ENCODE peak calls at places on chromosomes 6 and 20, in nine cellular contexts. Q is adrenal gland, H is transverse colon, I is GM12864, L is NB4, C is progenitor cell of endocrine pancreas, R is upper lobe of left lung, O is cardiac muscle cell, P is AG09309. K is an unnamed sample.

GRCh38 chr20:57391439-57392129 is 388 bp downstream of the RBM38 start:
- DNase-seq in Q (no peak), H (peak), I (no peak), L (peak), C (peak), R (peak), O (no peak), P (no peak), K (peak)

GRCh38 chr6:81465859-81466258 is 286.6 kb downstream of the TENT5A start:
- DNase-seq in Q (peak), H (no peak), I (no peak), L (peak), C (no peak), R (no peak), O (peak), P (peak), K (no peak)

GRCh38 chr20:15476781-15477180 is 1096.5 kb downstream of the KIF16B start:
- DNase-seq in Q (no peak), H (no peak), I (no peak), L (no peak), C (no peak), R (no peak), O (no peak), P (no peak), K (no peak)

GRCh38 chr6:71047401-71047800 is 90.5 kb upstream of the B3GAT2 start:
- DNase-seq in Q (no peak), H (no peak), I (no peak), L (no peak), C (no peak), R (no peak), O (no peak), P (no peak), K (no peak)

GRCh38 chr6:27370391-27370790 is 18.2 kb upstream of the ZNF391 start:
- DNase-seq in Q (no peak), H (no peak), I (no peak), L (no peak), C (no peak), R (no peak), O (no peak), P (no peak), K (no peak)

GRCh38 chr20:8646026-8646425 is 422.9 kb upstream of the PLCB4 start:
- DNase-seq in Q (no peak), H (no peak), I (no peak), L (no peak), C (no peak), R (no peak), O (no peak), P (peak), K (no peak)

GRCh38 chr6:111237757-111238260 is 150.5 kb downstream of the SLC16A10 start:
- DNase-seq in Q (no peak), H (no peak), I (no peak), L (no peak), C (no peak), R (no peak), O (no peak), P (no peak), K (no peak)

GRCh38 chr20:36893801-36894200 is 17.9 kb downstream of the TLDC2 start:
- DNase-seq in Q (no peak), H (no peak), I (no peak), L (no peak), C (no peak), R (no peak), O (no peak), P (no peak), K (no peak)

GRCh38 chr20:57753332-57754164 is 43.7 kb upstream of the PMEPA1 start:
- DNase-seq in Q (no peak), H (no peak), I (no peak), L (no peak), C (peak), R (peak), O (no peak), P (no peak), K (no peak)

GRCh38 chr6:64803470-64804166 is 903.4 kb downstream of the EYS start:
- DNase-seq in Q (no peak), H (no peak), I (no peak), L (no peak), C (no peak), R (peak), O (no peak), P (no peak), K (no peak)

GRCh38 chr20:44072381-44072780 is 114.6 kb downstream of the JPH2 start:
- DNase-seq in Q (no peak), H (no peak), I (no peak), L (no peak), C (peak), R (no peak), O (no peak), P (no peak), K (no peak)

GRCh38 chr6:106705156-106705555 is 75.8 kb downstream of the QRSL1 start:
- DNase-seq in Q (no peak), H (no peak), I (no peak), L (no peak), C (no peak), R (no peak), O (no peak), P (no peak), K (no peak)

GRCh38 chr6:164854526-164854925 is 454.9 kb downstream of the C6orf118 start:
- DNase-seq in Q (no peak), H (no peak), I (no peak), L (no peak), C (no peak), R (no peak), O (no peak), P (no peak), K (no peak)

GRCh38 chr6:73586416-73586974 is 65.7 kb upstream of the EEF1A1 start:
- DNase-seq in Q (peak), H (no peak), I (no peak), L (peak), C (no peak), R (no peak), O (no peak), P (peak), K (no peak)

GRCh38 chr6:43773050-43773956 is 3.3 kb downstream of the VEGFA start:
- DNase-seq in Q (peak), H (peak), I (no peak), L (peak), C (peak), R (no peak), O (peak), P (no peak), K (peak)

GRCh38 chr6:90222724-90223198 is 73.9 kb downstream of the BACH2 start:
- DNase-seq in Q (no peak), H (no peak), I (no peak), L (no peak), C (no peak), R (no peak), O (no peak), P (no peak), K (no peak)

GRCh38 chr6:108748063-108748462 is 100.2 kb upstream of the ARMC2 start:
- DNase-seq in Q (no peak), H (no peak), I (no peak), L (no peak), C (no peak), R (no peak), O (no peak), P (peak), K (no peak)

GRCh38 chr6:108746411-108746810 is 101.8 kb upstream of the ARMC2 start:
- DNase-seq in Q (no peak), H (peak), I (no peak), L (no peak), C (no peak), R (no peak), O (no peak), P (no peak), K (no peak)

GRCh38 chr6:108748959-108749358 is 99.3 kb upstream of the ARMC2 start:
- DNase-seq in Q (no peak), H (no peak), I (no peak), L (no peak), C (no peak), R (no peak), O (no peak), P (no peak), K (no peak)

GRCh38 chr6:108745664-108746336 is 102.4 kb upstream of the ARMC2 start:
- DNase-seq in Q (no peak), H (no peak), I (no peak), L (no peak), C (no peak), R (no peak), O (no peak), P (no peak), K (no peak)

DNA sequence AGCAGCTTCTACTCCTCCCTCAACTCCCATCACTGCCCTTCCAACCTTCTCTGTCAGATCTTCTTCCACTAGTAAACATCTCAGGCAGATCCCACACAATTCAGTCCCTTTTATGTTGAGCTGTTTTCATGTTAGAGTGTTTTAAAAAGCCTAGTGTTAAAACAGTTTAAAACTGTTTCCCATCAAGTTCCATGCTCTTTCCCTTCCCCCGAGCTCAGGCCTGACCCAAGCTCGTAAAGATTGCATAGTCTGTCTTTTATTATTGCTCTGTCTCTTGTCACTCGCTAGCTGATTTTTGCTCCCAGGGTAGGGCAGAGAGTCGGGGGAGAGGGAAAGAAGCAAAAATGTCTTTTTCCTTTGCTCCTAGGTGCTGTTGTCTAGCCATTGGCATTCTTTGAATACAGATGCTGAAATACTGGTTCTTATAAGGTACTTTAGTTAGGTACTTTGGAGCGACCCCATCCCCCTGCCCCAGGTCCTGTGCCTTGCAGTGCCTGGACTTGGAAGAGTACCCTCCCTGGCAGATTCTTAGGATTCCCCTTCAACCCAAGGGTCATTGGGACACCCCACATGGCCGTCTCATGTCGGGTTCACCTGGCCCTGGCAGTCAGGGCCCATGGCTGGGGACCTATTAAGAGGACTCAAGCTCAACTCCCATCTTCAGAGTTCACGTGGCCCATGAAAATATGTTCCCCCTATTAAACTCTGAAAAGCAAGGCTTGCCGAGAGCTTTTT is 101.2 kb upstream of the ARMC2 start:
- DNase-seq in Q (no peak), H (no peak), I (no peak), L (peak), C (no peak), R (no peak), O (no peak), P (no peak), K (no peak)
- TF ChIP-seq CTCF in Q (no peak), H (no peak), I (no peak), L (no peak), C (no peak), R (no peak), O (no peak), P (no peak), K (no peak)

DNA sequence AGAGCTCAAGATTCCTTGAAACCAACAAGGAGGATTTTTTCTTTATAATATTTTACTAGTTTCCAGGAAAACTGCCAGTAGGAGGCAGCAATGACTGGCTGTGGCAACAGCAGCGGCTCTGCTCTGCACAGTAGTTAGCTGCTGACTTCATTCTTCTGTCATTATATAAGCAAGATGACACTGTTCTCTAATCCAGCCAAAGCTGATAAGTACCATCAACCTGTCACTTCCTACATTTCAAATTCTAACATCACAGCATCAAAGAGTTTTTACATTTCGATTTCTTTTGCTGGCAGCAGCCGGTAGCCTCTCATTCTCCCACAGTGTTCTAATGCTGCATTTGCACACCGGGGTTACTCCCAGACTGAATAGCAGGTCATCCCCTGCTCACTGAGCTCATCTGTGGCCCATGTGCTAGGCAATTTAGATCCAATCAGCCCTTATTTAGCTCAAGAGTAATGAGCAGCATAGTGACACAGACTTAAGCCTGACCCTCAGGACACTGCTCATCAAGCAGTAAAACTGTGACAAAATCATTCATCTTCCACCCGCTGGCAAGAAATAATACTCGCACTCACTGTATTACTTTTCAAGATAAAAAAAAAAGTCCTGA is 67.8 kb downstream of the MMS22L start:
- DNase-seq in Q (peak), H (peak), I (no peak), L (peak), C (peak), R (no peak), O (peak), P (peak), K (peak)
- TF ChIP-seq CTCF in Q (peak), H (no peak), I (peak), L (no peak), C (peak), R (no peak), O (peak), P (peak), K (no peak)

DNA sequence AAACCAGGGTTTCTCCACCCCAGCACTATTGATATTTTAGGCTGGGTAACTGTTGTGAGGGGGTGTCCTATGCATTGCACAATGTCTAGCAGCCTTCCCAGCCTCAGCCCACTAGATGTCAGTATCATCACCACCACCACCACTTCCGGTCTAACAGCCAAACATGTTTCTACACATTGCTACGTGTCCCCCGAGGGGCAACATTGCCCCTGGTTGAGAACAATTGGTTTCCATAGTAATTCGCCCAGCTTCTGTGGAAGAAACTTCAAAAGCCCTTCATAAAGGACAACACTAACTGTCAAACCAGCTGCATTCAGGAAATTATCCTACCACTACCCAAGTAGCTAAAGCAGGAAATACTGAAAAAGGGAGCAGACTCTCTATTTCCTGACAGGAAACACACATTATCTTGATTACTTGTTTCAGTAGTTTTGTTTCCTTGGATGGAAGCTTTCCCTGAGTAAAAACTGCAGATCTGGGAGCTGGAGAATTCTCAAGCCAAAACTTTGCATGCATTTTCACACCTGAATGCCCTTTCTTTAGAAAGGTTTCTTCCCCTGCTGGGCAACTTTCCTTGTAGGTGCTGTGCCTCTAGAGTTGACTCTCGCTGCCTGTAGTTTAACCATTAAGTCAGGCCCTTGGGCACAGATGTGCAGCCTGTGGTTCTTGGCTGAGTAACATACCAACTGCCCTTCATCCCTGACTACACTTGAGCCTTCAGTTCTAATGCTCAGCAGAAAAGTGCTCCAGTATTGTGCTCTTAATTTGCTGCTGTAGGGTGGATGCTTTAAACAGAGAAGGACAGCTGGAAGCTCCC is 23.6 kb downstream of the PKHD1 start:
- DNase-seq in Q (peak), H (peak), I (peak), L (peak), C (no peak), R (no peak), O (peak), P (no peak), K (peak)
- TF ChIP-seq CTCF in Q (peak), H (peak), I (peak), L (peak), C (peak), R (no peak), O (peak), P (peak), K (peak)

GRCh38 chr6:132161283-132161682 is 210.1 kb upstream of the CCN2 start:
- DNase-seq in Q (no peak), H (no peak), I (no peak), L (peak), C (no peak), R (no peak), O (peak), P (no peak), K (peak)
- TF ChIP-seq CTCF in Q (peak), H (peak), I (peak), L (peak), C (peak), R (peak), O (peak), P (peak), K (no peak)

GRCh38 chr20:62804021-62804631 is 509 bp upstream of the OGFR start:
- DNase-seq in Q (no peak), H (no peak), I (no peak), L (peak), C (no peak), R (no peak), O (no peak), P (no peak), K (peak)
- TF ChIP-seq CTCF in Q (no peak), H (peak), I (peak), L (no peak), C (no peak), R (no peak), O (no peak), P (peak), K (no peak)

DNA sequence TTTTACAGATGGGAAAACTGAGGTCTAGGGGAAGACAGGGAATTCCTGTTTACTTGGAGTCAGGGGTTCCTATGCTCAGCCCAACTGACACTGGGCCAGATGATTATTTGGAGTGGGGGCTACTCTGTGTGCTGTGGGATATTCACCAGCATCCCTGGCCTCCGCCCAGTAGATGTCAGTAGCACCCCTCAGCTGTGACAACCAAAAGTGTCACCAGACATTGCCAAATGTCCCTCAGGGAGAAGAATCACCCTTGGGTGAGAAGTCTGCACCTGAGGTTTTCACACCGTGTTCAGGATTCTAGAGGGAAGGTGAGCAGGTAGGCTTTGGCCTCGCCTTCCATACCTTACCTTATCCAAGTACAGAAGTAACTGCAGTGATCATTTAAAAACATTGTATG is 27.6 kb downstream of the CDH26 start:
- DNase-seq in Q (no peak), H (no peak), I (no peak), L (peak), C (no peak), R (no peak), O (no peak), P (no peak), K (no peak)
- TF ChIP-seq CTCF in Q (no peak), H (no peak), I (peak), L (peak), C (no peak), R (no peak), O (no peak), P (no peak), K (no peak)

DNA sequence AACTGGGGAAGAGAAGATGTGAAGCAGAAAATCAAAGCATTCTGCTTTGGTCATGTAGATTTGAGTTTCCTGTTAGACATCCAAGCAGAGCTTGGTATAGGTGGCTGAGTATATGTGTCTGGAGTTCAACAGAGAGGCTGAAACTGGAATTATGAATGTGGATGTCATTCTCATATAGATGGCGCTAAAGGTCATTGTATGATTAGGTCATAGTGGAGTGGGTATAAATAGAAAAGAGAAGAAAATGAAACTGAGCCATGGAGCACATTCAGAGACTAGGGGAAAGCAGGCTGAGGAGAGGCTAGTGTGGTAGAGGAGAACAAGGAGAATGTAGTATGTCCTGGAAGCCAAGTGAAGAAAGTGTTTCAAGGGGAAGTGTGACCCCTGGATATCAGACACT is 295.6 kb upstream of the PLN start:
- DNase-seq in Q (no peak), H (no peak), I (no peak), L (peak), C (no peak), R (no peak), O (no peak), P (no peak), K (peak)
- TF ChIP-seq CTCF in Q (no peak), H (no peak), I (no peak), L (peak), C (no peak), R (no peak), O (no peak), P (no peak), K (no peak)

GRCh38 chr6:125791820-125792165 is 1.0 kb downstream of the NCOA7 start:
- DNase-seq in Q (no peak), H (no peak), I (no peak), L (no peak), C (no peak), R (no peak), O (no peak), P (no peak), K (no peak)
- TF ChIP-seq CTCF in Q (peak), H (peak), I (no peak), L (no peak), C (no peak), R (no peak), O (no peak), P (no peak), K (no peak)